ENCODE peak calls at places on chromosomes 7 and 10, in seven cellular contexts. V, A, K, Q, U, H and S are unnamed samples.

GRCh38 chr7:120337308-120337907 is 64.4 kb downstream of the KCND2 start:
- DNase-seq in Q (no peak), K (no peak), A (no peak), V (no peak), U (peak; percentile 10), H (peak; percentile 16), S (no peak)

GRCh38 chr10:72099054-72099921 is 10.9 kb upstream of the SPOCK2 start:
- DNase-seq in Q (no peak), H (no peak), A (no peak), K (no peak), U (no peak), V (no peak), S (no peak)

GRCh38 chr7:41918597-41918996 is 215.7 kb upstream of the INHBA start:
- DNase-seq in K (peak; percentile 60), H (no peak), A (no peak), U (no peak), V (peak; percentile 56), Q (no peak), S (no peak)

GRCh38 chr7:36079446-36080025 is 73.5 kb upstream of the EEPD1 start:
- DNase-seq in A (no peak), Q (no peak), U (no peak), K (no peak), V (no peak), H (no peak), S (no peak)

GRCh38 chr7:158530800-158531609 is 56.6 kb downstream of the PTPRN2 start:
- DNase-seq in Q (no peak), H (no peak), K (no peak), V (no peak), A (no peak), U (no peak), S (no peak)

GRCh38 chr7:130949550-130949949 is 215.5 kb upstream of the KLF14 start:
- DNase-seq in K (no peak), Q (no peak), V (no peak), H (no peak), A (no peak), U (no peak), S (no peak)

GRCh38 chr10:130440494-130440893 is 304.3 kb downstream of the GLRX3 start:
- DNase-seq in K (no peak), H (no peak), Q (peak; percentile 4), A (no peak), U (no peak), V (no peak), S (no peak)

GRCh38 chr10:30422981-30423654 is 10.9 kb upstream of the MAP3K8 start:
- DNase-seq in Q (peak; percentile 74), A (no peak), V (peak; percentile 60), K (peak; percentile 85), U (no peak), H (peak; percentile 28), S (peak; percentile 62)

GRCh38 chr10:61271127-61271780 is 181.9 kb downstream of the TMEM26 start:
- DNase-seq in H (no peak), Q (no peak), K (peak; percentile 31), A (no peak), U (no peak), V (peak; percentile 37), S (peak; percentile 65)

GRCh38 chr7:131231381-131232220 is 96.1 kb upstream of the MKLN1 start:
- DNase-seq in Q (no peak), K (no peak), U (peak; percentile 66), A (no peak), H (no peak), V (peak; percentile 41), S (no peak)

GRCh38 chr7:114589436-114589835 is 174.8 kb downstream of the FOXP2 start:
- DNase-seq in U (no peak), H (no peak), Q (no peak), V (no peak), A (no peak), K (no peak), S (no peak)

GRCh38 chr7:34156336-34156735 is 251.0 kb downstream of the BMPER start:
- DNase-seq in V (no peak), A (no peak), K (no peak), U (no peak), H (no peak), Q (no peak), S (no peak)

GRCh38 chr10:27153855-27154198 is 357 bp downstream of the YME1L1 start:
- DNase-seq in V (no peak), Q (no peak), H (no peak), K (no peak), U (peak; percentile 20), A (no peak), S (no peak)

GRCh38 chr10:44340557-44340956 is 44.3 kb downstream of the CXCL12 start:
- DNase-seq in V (no peak), Q (no peak), H (no peak), K (no peak), A (no peak), U (no peak), S (no peak)

GRCh38 chr7:30207376-30207775 is 72.6 kb downstream of the MTURN start:
- DNase-seq in Q (no peak), V (no peak), A (no peak), H (no peak), K (no peak), U (no peak), S (no peak)

GRCh38 chr7:30212720-30213119 is 71.7 kb upstream of the ZNRF2 start:
- DNase-seq in V (no peak), U (no peak), Q (no peak), A (no peak), K (no peak), H (no peak), S (no peak)

GRCh38 chr7:30206942-30207341 is 72.2 kb downstream of the MTURN start:
- DNase-seq in H (no peak), Q (no peak), K (peak; percentile 4), V (no peak), A (no peak), U (no peak), S (no peak)

GRCh38 chr7:30206466-30206865 is 71.7 kb downstream of the MTURN start:
- DNase-seq in K (peak; percentile 61), V (no peak), H (no peak), Q (no peak), U (no peak), A (no peak), S (no peak)

DNA sequence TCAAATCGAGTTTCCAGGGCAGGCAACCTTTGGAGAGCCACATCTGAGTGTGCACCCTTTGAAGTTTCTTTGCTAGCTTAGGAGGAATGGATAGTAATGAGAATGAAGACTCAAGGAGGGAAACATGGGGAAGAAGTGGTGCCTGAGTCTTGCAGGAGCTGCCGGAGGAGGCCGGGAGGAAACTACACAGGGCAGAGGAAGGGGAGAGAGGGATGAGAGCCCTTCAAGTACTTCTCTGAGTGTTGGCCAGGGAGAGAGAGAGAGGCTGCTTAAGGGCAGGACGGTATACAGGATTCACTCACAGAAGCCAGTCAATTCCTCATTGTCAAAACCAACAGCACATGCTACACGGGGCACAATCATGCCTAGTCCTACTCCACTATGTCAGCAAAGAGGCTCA is 74.4 kb upstream of the ZNRF2 start:
- DNase-seq in Q (no peak), U (no peak), H (no peak), K (no peak), V (no peak), A (no peak), S (no peak)
- TF ChIP-seq CTCF in Q (no peak), U (no peak), H (no peak), K (no peak), V (no peak), A (no peak), S (no peak)

GRCh38 chr7:875051-875450 is 1.3 kb upstream of the GET4 start:
- DNase-seq in V (no peak), K (no peak), H (no peak), A (no peak), Q (no peak), U (no peak), S (no peak)

GRCh38 chr7:877312-878232 is 1.2 kb downstream of the GET4 start:
- DNase-seq in A (no peak), K (no peak), Q (no peak), V (no peak), H (peak; percentile 33), U (no peak), S (no peak)

GRCh38 chr7:876972-877311 is 588 bp downstream of the GET4 start:
- DNase-seq in H (no peak), V (no peak), Q (no peak), U (no peak), A (no peak), K (no peak), S (no peak)

GRCh38 chr7:875476-876076 is 778 bp upstream of the GET4 start:
- DNase-seq in V (no peak), H (no peak), U (no peak), A (no peak), K (no peak), Q (no peak), S (no peak)

GRCh38 chr7:876077-876971 is at the start of gene GET4:
- DNase-seq in H (peak; percentile 97), V (peak; percentile 87), U (peak; percentile 93), A (peak; percentile 99), Q (peak; percentile 96), K (peak; percentile 47), S (peak; percentile 95)
- TF ChIP-seq CTCF in H (no peak), V (peak; percentile 9), U (peak; percentile 37), A (no peak), Q (peak; percentile 16), K (no peak), S (peak; percentile 2)

DNA sequence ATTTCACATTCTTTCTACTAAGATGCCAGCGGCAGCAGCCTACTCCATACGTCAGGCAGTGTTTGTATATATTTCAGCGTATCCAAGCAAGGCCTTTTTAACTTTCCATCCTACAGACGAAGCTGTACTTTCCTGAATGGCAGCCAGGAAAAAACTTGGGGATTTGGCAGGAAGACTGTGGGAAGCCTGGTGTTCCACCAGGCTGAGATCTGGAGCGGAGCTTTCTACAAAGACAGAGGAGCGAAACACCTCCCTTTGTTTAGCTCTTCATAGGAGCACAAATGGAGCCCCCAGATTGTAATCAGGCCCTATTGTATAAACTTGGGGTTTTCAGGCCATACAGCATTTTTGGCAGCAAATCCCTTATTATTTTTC is 143.8 kb downstream of the TES start:
- DNase-seq in Q (no peak), V (peak; percentile 77), K (no peak), A (no peak), U (no peak), H (no peak), S (peak; percentile 55)
- TF ChIP-seq CTCF in Q (no peak), V (peak; percentile 27), K (no peak), A (no peak), U (no peak), H (no peak), S (no peak)

GRCh38 chr7:157224627-157225026 is 85.9 kb downstream of the UBE3C start:
- DNase-seq in Q (no peak), H (no peak), V (no peak), A (no peak), K (no peak), U (no peak), S (no peak)

GRCh38 chr7:157220916-157221569 is 82.3 kb downstream of the UBE3C start:
- DNase-seq in U (no peak), A (no peak), V (no peak), Q (no peak), K (no peak), H (no peak), S (no peak)

DNA sequence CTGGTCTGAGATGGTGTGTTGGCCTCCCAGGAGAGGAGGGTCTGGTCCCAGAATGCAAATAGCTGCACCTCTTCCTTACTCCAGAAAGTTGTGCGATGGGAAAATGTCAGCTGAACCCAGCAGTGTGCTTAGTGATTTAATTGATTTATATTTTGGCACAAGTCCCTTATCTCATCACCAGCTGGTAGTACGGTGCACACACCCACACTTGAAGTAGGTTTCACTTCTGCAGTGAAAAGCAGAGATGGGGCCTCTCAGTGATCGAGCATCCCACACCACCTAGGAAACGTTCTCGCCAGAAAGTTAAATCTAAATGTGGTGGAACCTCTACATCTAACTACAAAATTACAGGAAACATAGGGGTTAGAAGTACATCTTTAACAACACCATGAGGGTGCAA is 80.4 kb downstream of the UBE3C start:
- DNase-seq in A (no peak), Q (no peak), K (no peak), U (peak; percentile 52), H (no peak), V (no peak), S (no peak)
- TF ChIP-seq CTCF in A (no peak), Q (no peak), K (no peak), U (no peak), H (no peak), V (no peak), S (no peak)